ENCODE peak calls at places on chromosomes 16 and 17, in seven cellular contexts. Z is aorta, Y is NB4, F is KBM-7, H is kidney epithelial cell, X is brain microvascular endothelial cell, J is AG10803. K is an unnamed sample.

GRCh38 chr16:53457670-53458069 is 23.4 kb downstream of the RBL2 start:
- DNase-seq in Z (no peak), Y (peak), F (peak), H (no peak), X (no peak), J (no peak), K (no peak)

GRCh38 chr16:11806721-11807120 is 9.7 kb upstream of the ZC3H7A start:
- DNase-seq in Z (no peak), Y (no peak), F (no peak), H (no peak), X (no peak), J (peak), K (no peak)

GRCh38 chr17:5592382-5592781 is 8.1 kb upstream of the NLRP1 start:
- DNase-seq in Z (no peak), Y (peak), F (peak), H (no peak), X (no peak), J (peak), K (no peak)

GRCh38 chr17:27746881-27747280 is 53.4 kb downstream of the NOS2 start:
- DNase-seq in Z (no peak), Y (no peak), F (no peak), H (no peak), X (no peak), J (no peak), K (no peak)

GRCh38 chr17:40319651-40320550 is 10.9 kb downstream of the RARA start:
- DNase-seq in Z (no peak), Y (peak), F (no peak), H (no peak), X (no peak), J (peak), K (no peak)

GRCh38 chr16:48903054-48903453 is 293.1 kb upstream of the N4BP1 start:
- DNase-seq in Z (no peak), Y (no peak), F (no peak), H (no peak), X (no peak), J (no peak), K (no peak)

GRCh38 chr16:88923450-88923849 is 53.6 kb downstream of the CBFA2T3 start:
- DNase-seq in Z (no peak), Y (no peak), F (no peak), H (no peak), X (no peak), J (no peak), K (no peak)

GRCh38 chr17:29642171-29642611 is 19.5 kb upstream of the CORO6 start:
- DNase-seq in Z (no peak), Y (no peak), F (no peak), H (no peak), X (no peak), J (no peak), K (no peak)

GRCh38 chr17:2406903-2407790 is 6.3 kb upstream of the MNT start:
- DNase-seq in Z (peak), Y (no peak), F (no peak), H (peak), X (peak), J (peak), K (no peak)

GRCh38 chr17:29149431-29150064 is 30.6 kb downstream of the MYO18A start:
- DNase-seq in Z (no peak), Y (peak), F (peak), H (no peak), X (no peak), J (no peak), K (no peak)

GRCh38 chr16:56589141-56590039 is at the start of gene MT3:
- DNase-seq in Z (no peak), Y (no peak), F (no peak), H (no peak), X (no peak), J (no peak), K (no peak)

GRCh38 chr17:29107933-29108805 is 65.2 kb downstream of the PIPOX start:
- DNase-seq in Z (no peak), Y (no peak), F (no peak), H (no peak), X (no peak), J (no peak), K (no peak)

GRCh38 chr16:48335961-48336360 is 49.3 kb downstream of the SIAH1 start:
- DNase-seq in Z (no peak), Y (no peak), F (no peak), H (no peak), X (peak), J (peak), K (no peak)

GRCh38 chr16:19168173-19169080 is at the start of gene SYT17:
- DNase-seq in Z (no peak), Y (no peak), F (peak), H (no peak), X (no peak), J (no peak), K (no peak)

GRCh38 chr17:78337244-78338109 is 22.4 kb downstream of the SOCS3 start:
- DNase-seq in Z (no peak), Y (no peak), F (peak), H (no peak), X (peak), J (peak), K (no peak)

GRCh38 chr17:74919440-74920305 is 3.4 kb downstream of the USH1G start:
- DNase-seq in Z (no peak), Y (no peak), F (no peak), H (no peak), X (no peak), J (peak), K (no peak)

GRCh38 chr17:36993227-36993626 is 44.5 kb downstream of the AATF start:
- DNase-seq in Z (no peak), Y (no peak), F (no peak), H (no peak), X (no peak), J (no peak), K (peak)

GRCh38 chr16:1601489-1601888 is 10.4 kb downstream of the IFT140 start:
- DNase-seq in Z (no peak), Y (no peak), F (no peak), H (no peak), X (no peak), J (no peak), K (no peak)

GRCh38 chr17:968812-969766 is 10.5 kb downstream of the NXN start:
- DNase-seq in Z (no peak), Y (no peak), F (no peak), H (no peak), X (no peak), J (no peak), K (no peak)

GRCh38 chr16:52741386-52741785 is 194.4 kb upstream of the TOX3 start:
- DNase-seq in Z (no peak), Y (no peak), F (no peak), H (no peak), X (no peak), J (no peak), K (no peak)

GRCh38 chr17:45431531-45432404 is 902 bp downstream of the ARHGAP27 start:
- DNase-seq in Z (peak), Y (peak), F (peak), H (no peak), X (no peak), J (peak), K (no peak)

GRCh38 chr16:80997139-80997798 is 9.4 kb downstream of the CMC2 start:
- DNase-seq in Z (no peak), Y (no peak), F (no peak), H (no peak), X (no peak), J (peak), K (no peak)

GRCh38 chr17:30379303-30380105 is 777 bp downstream of the CPD start:
- DNase-seq in Z (peak), Y (peak), F (peak), H (no peak), X (no peak), J (no peak), K (no peak)

GRCh38 chr16:5490499-5490898 is 392.9 kb upstream of the EEF2KMT start:
- DNase-seq in Z (peak), Y (peak), F (peak), H (no peak), X (no peak), J (no peak), K (no peak)

GRCh38 chr17:39607851-39608130 is at the start of gene NEUROD2:
- DNase-seq in Z (no peak), Y (no peak), F (no peak), H (no peak), X (no peak), J (no peak), K (no peak)

GRCh38 chr16:55285586-55285985 is 38.4 kb upstream of the IRX6 start:
- DNase-seq in Z (no peak), Y (no peak), F (no peak), H (no peak), X (no peak), J (no peak), K (no peak)

GRCh38 chr17:65102788-65103187 is 34.4 kb upstream of the RGS9 start:
- DNase-seq in Z (no peak), Y (peak), F (peak), H (no peak), X (peak), J (no peak), K (no peak)

GRCh38 chr17:64709481-64709880 is 47.4 kb upstream of the SMURF2 start:
- DNase-seq in Z (no peak), Y (no peak), F (no peak), H (no peak), X (no peak), J (no peak), K (no peak)

GRCh38 chr16:57645691-57646387 is 17.4 kb downstream of the ADGRG1 start:
- DNase-seq in Z (no peak), Y (no peak), F (no peak), H (no peak), X (peak), J (peak), K (no peak)

GRCh38 chr17:80018917-80019651 is 16.6 kb downstream of the TBC1D16 start:
- DNase-seq in Z (no peak), Y (no peak), F (no peak), H (no peak), X (no peak), J (peak), K (no peak)

GRCh38 chr17:62626719-62627218 is 701 bp upstream of the MRC2 start:
- DNase-seq in Z (peak), Y (peak), F (peak), H (no peak), X (peak), J (peak), K (no peak)